ENCODE peak calls at places on chromosomes 3 and 15, in five cellular contexts. B is HepG2; P is effector memory CD8-positive, alpha-beta T cell; R is T-helper 9 cell; Y is stimulated activated CD8-positive, alpha-beta memory T cell treated with anti-CD3 and anti-CD28 coated beads, Interleukin-4, amount 100 ng/mL, for 24 hours. I is an unnamed sample.

GRCh38 chr3:126530171-126531050 is 6.5 kb downstream of the CHST13 start:
- DNase-seq in Y (no peak), P (no peak), B (no peak), R (no peak), I (no peak)

GRCh38 chr3:171183042-171183441 is 156.5 kb upstream of the SLC2A2 start:
- DNase-seq in P (no peak), Y (no peak), B (peak), R (no peak), I (no peak)

GRCh38 chr15:94075349-94075748 is 156.0 kb upstream of the MCTP2 start:
- DNase-seq in R (no peak), P (no peak), B (no peak), Y (no peak), I (no peak)

GRCh38 chr3:106114848-106115247 is 246.0 kb upstream of the CBLB start:
- DNase-seq in R (no peak), Y (no peak), P (no peak), B (no peak), I (no peak)

GRCh38 chr3:138442433-138442832 is 8.0 kb downstream of the ESYT3 start:
- DNase-seq in Y (no peak), P (no peak), R (no peak), B (peak), I (no peak)

GRCh38 chr15:38843736-38844590 is 279.3 kb upstream of the RASGRP1 start:
- DNase-seq in P (no peak), Y (no peak), B (no peak), R (no peak), I (no peak)

GRCh38 chr3:72872183-72872582 is 15.7 kb upstream of the GXYLT2 start:
- DNase-seq in Y (no peak), P (no peak), R (no peak), B (no peak), I (no peak)

GRCh38 chr3:73697020-73697419 is 72.3 kb upstream of the PDZRN3 start:
- DNase-seq in Y (no peak), B (no peak), P (no peak), R (no peak), I (no peak)

GRCh38 chr3:52090131-52090548 is 33.8 kb upstream of the DUSP7 start:
- DNase-seq in P (no peak), B (no peak), R (no peak), Y (no peak), I (no peak)

GRCh38 chr15:67161412-67161811 is 93.0 kb downstream of the AAGAB start:
- DNase-seq in P (no peak), R (no peak), B (no peak), Y (no peak), I (no peak)

GRCh38 chr3:57910988-57911387 is 97.2 kb upstream of the FLNB start:
- DNase-seq in P (no peak), Y (no peak), B (peak), R (no peak), I (no peak)

GRCh38 chr3:35817212-35817611 is 177.9 kb downstream of the ARPP21 start:
- DNase-seq in P (no peak), R (no peak), B (no peak), Y (no peak), I (no peak)

GRCh38 chr3:155744626-155745324 is at the start of gene PLCH1:
- DNase-seq in R (peak), B (peak), Y (peak), P (peak), I (no peak)

GRCh38 chr3:11563749-11564148 is 80.0 kb downstream of the VGLL4 start:
- DNase-seq in P (no peak), Y (no peak), B (no peak), R (no peak), I (no peak)

GRCh38 chr15:51846463-51847230 is 17.2 kb downstream of the TMOD3 start:
- DNase-seq in R (no peak), B (no peak), P (no peak), Y (no peak), I (no peak)

GRCh38 chr3:73052857-73053256 is 8.6 kb upstream of the EBLN2 start:
- DNase-seq in R (no peak), Y (no peak), B (no peak), P (no peak), I (no peak)